ENCODE peak calls at places on chromosomes 16 and 17, in six cellular contexts. One of them, this sample, is unnamed.

GRCh38 chr17:8868529-8868951 is 1.1 kb upstream of the PIK3R6 start:
- DNase-seq in neural progenitor cell: no peak
- DNase-seq in thoracic aorta: no peak
- DNase-seq in pancreas: no peak
- DNase-seq in stomach: no peak
- DNase-seq in K562: no peak
- DNase-seq in this sample: no peak

GRCh38 chr17:43961954-43962353 is 8.2 kb upstream of the PYY start:
- DNase-seq in thoracic aorta: no peak
- DNase-seq in pancreas: no peak
- DNase-seq in stomach: no peak
- DNase-seq in neural progenitor cell: no peak
- DNase-seq in K562: no peak
- DNase-seq in this sample: no peak

GRCh38 chr17:73719588-73720071 is 75.4 kb upstream of the SDK2 start:
- DNase-seq in pancreas: no peak
- DNase-seq in thoracic aorta: no peak
- DNase-seq in neural progenitor cell: peak; percentile 89
- DNase-seq in stomach: no peak
- DNase-seq in K562: no peak
- DNase-seq in this sample: no peak

GRCh38 chr16:57003439-57004386 is 14.4 kb downstream of the NLRC5 start:
- DNase-seq in pancreas: no peak
- DNase-seq in neural progenitor cell: no peak
- DNase-seq in stomach: no peak
- DNase-seq in thoracic aorta: no peak
- DNase-seq in K562: no peak
- DNase-seq in this sample: no peak

GRCh38 chr16:4315185-4316102 is at the start of gene GLIS2:
- DNase-seq in pancreas: peak; percentile 73
- DNase-seq in thoracic aorta: no peak
- DNase-seq in neural progenitor cell: peak; percentile 94
- DNase-seq in stomach: peak; percentile 73
- DNase-seq in K562: peak; percentile 79
- DNase-seq in this sample: peak; percentile 83

GRCh38 chr17:77498056-77498785 is 357.5 kb downstream of the SEC14L1 start:
- DNase-seq in K562: no peak
- DNase-seq in thoracic aorta: no peak
- DNase-seq in neural progenitor cell: no peak
- DNase-seq in stomach: no peak
- DNase-seq in pancreas: peak; percentile 7
- DNase-seq in this sample: no peak

GRCh38 chr17:38350035-38350434 is 1.6 kb upstream of the SOCS7 start:
- DNase-seq in neural progenitor cell: no peak
- DNase-seq in stomach: no peak
- DNase-seq in K562: no peak
- DNase-seq in pancreas: no peak
- DNase-seq in thoracic aorta: no peak
- DNase-seq in this sample: no peak

GRCh38 chr16:4676826-4677225 is 16.5 kb upstream of the NUDT16L1 start:
- DNase-seq in stomach: no peak
- DNase-seq in thoracic aorta: no peak
- DNase-seq in K562: no peak
- DNase-seq in neural progenitor cell: no peak
- DNase-seq in pancreas: no peak
- DNase-seq in this sample: no peak

GRCh38 chr17:57091186-57091618 is 6.2 kb downstream of the AKAP1 start:
- DNase-seq in K562: no peak
- DNase-seq in stomach: peak; percentile 75
- DNase-seq in pancreas: no peak
- DNase-seq in thoracic aorta: no peak
- DNase-seq in neural progenitor cell: no peak
- DNase-seq in this sample: no peak

GRCh38 chr16:8869212-8869987 is 594 bp upstream of the CARHSP1 start:
- DNase-seq in stomach: no peak
- DNase-seq in neural progenitor cell: peak; percentile 77
- DNase-seq in pancreas: no peak
- DNase-seq in K562: peak; percentile 56
- DNase-seq in thoracic aorta: no peak
- DNase-seq in this sample: no peak

GRCh38 chr17:322006-322780 is 30.4 kb downstream of the RPH3AL start:
- DNase-seq in thoracic aorta: no peak
- DNase-seq in neural progenitor cell: no peak
- DNase-seq in K562: no peak
- DNase-seq in pancreas: no peak
- DNase-seq in stomach: no peak
- DNase-seq in this sample: peak; percentile 35

DNA sequence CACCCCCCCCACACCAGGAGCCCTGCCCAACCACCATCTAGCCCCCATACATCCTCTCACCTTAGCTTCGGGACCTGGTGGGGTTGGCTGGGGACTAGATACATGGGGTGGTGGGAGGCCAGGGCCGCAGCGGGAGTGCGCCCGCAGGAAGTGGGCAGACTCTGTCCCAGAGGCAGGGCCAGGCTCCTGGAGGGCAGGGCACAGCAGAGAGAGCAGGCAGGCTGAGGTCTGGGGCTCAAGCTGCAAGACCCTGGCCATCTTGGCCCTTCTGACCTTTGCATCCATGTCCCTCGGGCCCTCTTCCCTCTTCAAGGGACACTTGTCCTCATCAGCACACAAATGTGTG is 2.7 kb downstream of the ENKD1 start:
- DNase-seq in stomach: no peak
- DNase-seq in K562: no peak
- DNase-seq in neural progenitor cell: no peak
- DNase-seq in thoracic aorta: no peak
- DNase-seq in pancreas: no peak
- DNase-seq in this sample: no peak
- H3K4me1 ChIP-seq in stomach: peaks cover 61% of the 10 kb centered on the region
- H3K4me1 ChIP-seq in K562: peaks cover 17% of the 10 kb centered on the region
- H3K4me1 ChIP-seq in neural progenitor cell: peaks cover 22% of the 10 kb centered on the region
- H3K4me1 ChIP-seq in thoracic aorta: peaks cover 25% of the 10 kb centered on the region
- H3K4me1 ChIP-seq in pancreas: peaks cover 31% of the 10 kb centered on the region
- H3K4me1 ChIP-seq in this sample: peaks cover 51% of the 10 kb centered on the region

DNA sequence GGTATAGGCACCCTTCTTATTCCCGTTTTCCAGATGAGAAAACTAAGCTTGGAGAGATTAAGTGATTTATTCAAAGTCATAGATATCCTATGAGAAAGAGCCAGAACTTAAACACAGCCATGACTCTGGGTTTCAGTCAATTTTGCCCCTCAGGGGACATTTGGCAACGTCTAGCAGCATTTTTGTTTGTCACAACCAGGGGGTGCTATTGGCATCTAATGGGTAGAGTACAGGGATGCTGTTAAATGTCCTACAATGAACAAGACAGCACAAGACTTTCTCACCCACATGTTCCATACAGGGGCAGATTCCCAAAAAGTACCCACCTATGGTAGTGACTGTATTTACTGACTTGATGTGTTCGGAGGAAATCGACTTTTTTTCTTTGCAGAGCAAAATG is 4.8 kb upstream of the SHISA9 start:
- DNase-seq in K562: peak; percentile 53
- DNase-seq in thoracic aorta: no peak
- DNase-seq in stomach: no peak
- DNase-seq in pancreas: peak; percentile 20
- DNase-seq in neural progenitor cell: peak; percentile 75
- DNase-seq in this sample: no peak
- TF ChIP-seq CTCF in K562: peak; percentile 58
- TF ChIP-seq CTCF in thoracic aorta: peak; percentile 37
- TF ChIP-seq CTCF in stomach: peak; percentile 9
- TF ChIP-seq CTCF in pancreas: peak; percentile 37
- TF ChIP-seq CTCF in neural progenitor cell: peak; percentile 79
- TF ChIP-seq CTCF in this sample: no peak

GRCh38 chr17:75631353-75631752 is 1.9 kb upstream of the SMIM5 start:
- DNase-seq in neural progenitor cell: no peak
- DNase-seq in thoracic aorta: no peak
- DNase-seq in stomach: no peak
- DNase-seq in pancreas: no peak
- DNase-seq in K562: no peak
- DNase-seq in this sample: peak; percentile 45

GRCh38 chr17:75632428-75632827 is 806 bp upstream of the SMIM5 start:
- DNase-seq in stomach: no peak
- DNase-seq in thoracic aorta: no peak
- DNase-seq in K562: no peak
- DNase-seq in neural progenitor cell: no peak
- DNase-seq in pancreas: no peak
- DNase-seq in this sample: peak; percentile 43

GRCh38 chr17:75634376-75634740 is 1.1 kb downstream of the SMIM5 start:
- DNase-seq in pancreas: no peak
- DNase-seq in thoracic aorta: no peak
- DNase-seq in K562: no peak
- DNase-seq in neural progenitor cell: peak; percentile 83
- DNase-seq in stomach: no peak
- DNase-seq in this sample: peak; percentile 47

GRCh38 chr17:75633484-75634375 is 496 bp downstream of the SMIM5 start:
- DNase-seq in K562: peak; percentile 95
- DNase-seq in pancreas: peak; percentile 92
- DNase-seq in stomach: peak; percentile 94
- DNase-seq in neural progenitor cell: peak; percentile 95
- DNase-seq in thoracic aorta: peak; percentile 38
- DNase-seq in this sample: peak; percentile 91

DNA sequence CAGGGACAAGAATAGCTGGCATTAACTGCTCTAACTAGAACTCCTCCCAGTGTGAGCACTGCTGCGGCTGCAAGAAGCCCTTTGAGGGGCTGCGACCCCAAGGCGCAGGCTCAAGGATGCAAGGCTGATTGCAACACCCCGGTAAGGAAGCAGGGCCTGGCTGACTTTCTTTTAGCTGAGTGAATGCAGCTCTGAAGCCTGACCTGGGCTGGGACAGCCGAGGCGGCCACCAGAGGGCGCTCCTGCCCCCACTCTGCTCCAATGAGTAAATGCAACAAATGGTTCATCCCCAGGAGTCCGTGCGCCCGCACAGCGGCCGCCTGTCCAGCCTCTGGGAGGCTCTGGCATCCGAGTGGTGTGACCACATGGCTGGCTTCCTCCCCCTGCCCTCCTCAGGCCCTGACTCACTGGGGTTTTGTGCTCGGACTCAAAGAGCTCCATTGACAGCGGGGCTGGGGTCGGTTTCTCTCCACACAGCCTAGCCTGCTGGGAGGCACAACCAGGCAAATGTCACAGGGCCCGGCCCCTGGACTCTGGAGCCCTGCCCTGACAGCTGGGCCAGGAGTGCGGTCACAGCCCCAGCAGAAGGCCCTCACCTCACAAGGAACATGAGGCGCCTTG is at the start of gene SMIM5:
- DNase-seq in thoracic aorta: peak; percentile 50
- DNase-seq in pancreas: peak; percentile 87
- DNase-seq in neural progenitor cell: peak; percentile 91
- DNase-seq in K562: peak; percentile 88
- DNase-seq in stomach: peak; percentile 89
- DNase-seq in this sample: peak; percentile 90
- H3K4me3 ChIP-seq in thoracic aorta: peak within 1 kb of the TSS; percentile 36
- H3K4me3 ChIP-seq in pancreas: no peak within 1 kb of the TSS
- H3K4me3 ChIP-seq in neural progenitor cell: peak within 1 kb of the TSS; percentile 38
- H3K4me3 ChIP-seq in K562: no peak within 1 kb of the TSS
- H3K4me3 ChIP-seq in stomach: peak within 1 kb of the TSS; percentile 24
- H3K4me3 ChIP-seq in this sample: peak within 1 kb of the TSS; percentile 4

DNA sequence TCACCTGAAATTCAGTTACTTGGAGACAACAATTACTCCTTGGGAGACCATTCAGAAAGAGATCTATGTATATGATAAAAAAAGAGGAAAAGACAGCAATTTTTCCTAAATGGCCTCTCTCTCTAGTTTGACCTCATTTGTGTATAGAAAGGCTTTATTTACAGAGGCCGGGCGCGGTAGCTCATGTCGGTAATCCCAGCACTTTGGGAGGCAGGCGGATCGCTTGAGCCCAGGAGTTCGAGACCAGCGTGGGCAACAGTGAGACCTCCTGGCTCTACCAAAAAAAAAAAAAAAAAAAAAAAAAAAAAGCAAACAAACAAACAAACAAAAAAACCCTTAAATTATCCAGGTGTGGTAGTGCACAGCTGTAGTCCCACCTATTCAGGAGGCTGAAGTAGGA is 20.7 kb downstream of the GRB2 start:
- DNase-seq in thoracic aorta: no peak
- DNase-seq in neural progenitor cell: no peak
- DNase-seq in stomach: no peak
- DNase-seq in K562: no peak
- DNase-seq in pancreas: no peak
- DNase-seq in this sample: no peak
- H3K4me1 ChIP-seq in thoracic aorta: peaks cover 17% of the 10 kb centered on the region
- H3K4me1 ChIP-seq in neural progenitor cell: peaks cover 3% of the 10 kb centered on the region
- H3K4me1 ChIP-seq in stomach: peaks cover 75% of the 10 kb centered on the region
- H3K4me1 ChIP-seq in K562: peaks cover 12% of the 10 kb centered on the region
- H3K4me1 ChIP-seq in pancreas: no peaks in the 10 kb centered on the region
- H3K4me1 ChIP-seq in this sample: peaks cover 47% of the 10 kb centered on the region

DNA sequence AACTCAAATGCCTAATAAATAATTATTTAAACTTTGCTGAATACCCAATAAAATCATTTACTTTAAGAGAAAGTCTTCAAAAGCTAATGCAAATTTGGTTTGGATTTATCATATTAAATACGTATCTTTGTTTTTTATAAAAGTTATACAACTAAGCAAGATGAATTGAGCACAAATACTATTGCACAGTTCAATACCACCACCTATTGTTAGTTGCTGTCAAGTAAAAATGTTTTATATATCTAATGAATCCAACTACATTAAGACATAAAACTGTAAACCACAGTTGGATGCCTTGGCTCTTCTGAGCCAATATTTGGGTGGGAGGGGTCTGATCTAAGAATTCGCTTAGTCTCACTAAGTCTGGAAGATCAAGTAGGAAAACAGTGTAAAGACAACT is 7.7 kb downstream of the FBXL20 start:
- DNase-seq in K562: no peak
- DNase-seq in neural progenitor cell: no peak
- DNase-seq in stomach: no peak
- DNase-seq in pancreas: no peak
- DNase-seq in thoracic aorta: no peak
- DNase-seq in this sample: no peak
- TF ChIP-seq CTCF in K562: no peak
- TF ChIP-seq CTCF in neural progenitor cell: no peak
- TF ChIP-seq CTCF in stomach: no peak
- TF ChIP-seq CTCF in pancreas: no peak
- TF ChIP-seq CTCF in thoracic aorta: no peak
- TF ChIP-seq CTCF in this sample: no peak

This sample was measured in lower lobe of right lung.